ENCODE peak calls at places on chromosomes 5 and 9, in eight cellular contexts. One of them, this sample, is unnamed.

GRCh38 chr5:155406815-155407214 is 393.3 kb downstream of the KIF4B start:
- DNase-seq in hepatic stellate cell: no peak
- DNase-seq in brain microvascular endothelial cell: no peak
- DNase-seq in HL-60: no peak
- DNase-seq in cardiac fibroblast: no peak
- DNase-seq in iris pigment epithelial cell: no peak
- DNase-seq in myocyte: no peak
- DNase-seq in activated CD4-positive, alpha-beta memory T cell treated with anti-CD3 and anti-CD28 coated beads for 36 hours: no peak
- DNase-seq in this sample: no peak

GRCh38 chr5:86716121-86716520 is 98.4 kb downstream of the COX7C start:
- DNase-seq in iris pigment epithelial cell: no peak
- DNase-seq in cardiac fibroblast: no peak
- DNase-seq in brain microvascular endothelial cell: no peak
- DNase-seq in activated CD4-positive, alpha-beta memory T cell treated with anti-CD3 and anti-CD28 coated beads for 36 hours: no peak
- DNase-seq in myocyte: no peak
- DNase-seq in hepatic stellate cell: no peak
- DNase-seq in HL-60: no peak
- DNase-seq in this sample: no peak

GRCh38 chr9:98742325-98743280 is 33.9 kb upstream of the GABBR2 start:
- DNase-seq in brain microvascular endothelial cell: no peak
- DNase-seq in HL-60: no peak
- DNase-seq in myocyte: peak; percentile 2
- DNase-seq in cardiac fibroblast: peak; percentile 4
- DNase-seq in hepatic stellate cell: peak; percentile 60
- DNase-seq in iris pigment epithelial cell: peak; percentile 63
- DNase-seq in activated CD4-positive, alpha-beta memory T cell treated with anti-CD3 and anti-CD28 coated beads for 36 hours: no peak
- DNase-seq in this sample: no peak

GRCh38 chr9:128505414-128505765 is 871 bp downstream of the GLE1 start:
- DNase-seq in hepatic stellate cell: peak; percentile 43
- DNase-seq in HL-60: no peak
- DNase-seq in brain microvascular endothelial cell: no peak
- DNase-seq in cardiac fibroblast: peak; percentile 39
- DNase-seq in myocyte: peak; percentile 7
- DNase-seq in iris pigment epithelial cell: peak; percentile 40
- DNase-seq in activated CD4-positive, alpha-beta memory T cell treated with anti-CD3 and anti-CD28 coated beads for 36 hours: no peak
- DNase-seq in this sample: no peak

GRCh38 chr5:150398432-150399157 is 14.1 kb downstream of the CD74 start:
- DNase-seq in myocyte: no peak
- DNase-seq in iris pigment epithelial cell: no peak
- DNase-seq in brain microvascular endothelial cell: no peak
- DNase-seq in hepatic stellate cell: no peak
- DNase-seq in cardiac fibroblast: no peak
- DNase-seq in HL-60: no peak
- DNase-seq in activated CD4-positive, alpha-beta memory T cell treated with anti-CD3 and anti-CD28 coated beads for 36 hours: no peak
- DNase-seq in this sample: no peak

GRCh38 chr5:106876665-106877194 is 794.0 kb downstream of the EFNA5 start:
- DNase-seq in HL-60: peak; percentile 17
- DNase-seq in hepatic stellate cell: no peak
- DNase-seq in cardiac fibroblast: no peak
- DNase-seq in brain microvascular endothelial cell: no peak
- DNase-seq in activated CD4-positive, alpha-beta memory T cell treated with anti-CD3 and anti-CD28 coated beads for 36 hours: no peak
- DNase-seq in myocyte: no peak
- DNase-seq in iris pigment epithelial cell: no peak
- DNase-seq in this sample: no peak

GRCh38 chr5:163362806-163363788 is 74.3 kb upstream of the CCNG1 start:
- DNase-seq in HL-60: no peak
- DNase-seq in iris pigment epithelial cell: peak; percentile 1
- DNase-seq in cardiac fibroblast: peak; percentile 18
- DNase-seq in brain microvascular endothelial cell: no peak
- DNase-seq in myocyte: no peak
- DNase-seq in hepatic stellate cell: no peak
- DNase-seq in activated CD4-positive, alpha-beta memory T cell treated with anti-CD3 and anti-CD28 coated beads for 36 hours: no peak
- DNase-seq in this sample: no peak

GRCh38 chr5:80129146-80129545 is 94.0 kb downstream of the THBS4 start:
- DNase-seq in brain microvascular endothelial cell: no peak
- DNase-seq in hepatic stellate cell: no peak
- DNase-seq in activated CD4-positive, alpha-beta memory T cell treated with anti-CD3 and anti-CD28 coated beads for 36 hours: no peak
- DNase-seq in iris pigment epithelial cell: no peak
- DNase-seq in cardiac fibroblast: no peak
- DNase-seq in HL-60: no peak
- DNase-seq in myocyte: no peak
- DNase-seq in this sample: no peak

GRCh38 chr5:179151521-179152118 is 91.4 kb downstream of the ZNF354C start:
- DNase-seq in brain microvascular endothelial cell: no peak
- DNase-seq in myocyte: no peak
- DNase-seq in iris pigment epithelial cell: no peak
- DNase-seq in cardiac fibroblast: no peak
- DNase-seq in activated CD4-positive, alpha-beta memory T cell treated with anti-CD3 and anti-CD28 coated beads for 36 hours: no peak
- DNase-seq in hepatic stellate cell: no peak
- DNase-seq in HL-60: no peak
- DNase-seq in this sample: no peak

GRCh38 chr9:132631280-132631679 is 38.5 kb downstream of the DDX31 start:
- DNase-seq in hepatic stellate cell: peak; percentile 42
- DNase-seq in cardiac fibroblast: no peak
- DNase-seq in activated CD4-positive, alpha-beta memory T cell treated with anti-CD3 and anti-CD28 coated beads for 36 hours: no peak
- DNase-seq in brain microvascular endothelial cell: peak; percentile 80
- DNase-seq in myocyte: no peak
- DNase-seq in HL-60: no peak
- DNase-seq in iris pigment epithelial cell: peak; percentile 63
- DNase-seq in this sample: peak; percentile 60

GRCh38 chr5:179253730-179254129 is 91.5 kb downstream of the ADAMTS2 start:
- DNase-seq in cardiac fibroblast: no peak
- DNase-seq in myocyte: no peak
- DNase-seq in iris pigment epithelial cell: no peak
- DNase-seq in activated CD4-positive, alpha-beta memory T cell treated with anti-CD3 and anti-CD28 coated beads for 36 hours: no peak
- DNase-seq in brain microvascular endothelial cell: no peak
- DNase-seq in hepatic stellate cell: no peak
- DNase-seq in HL-60: no peak
- DNase-seq in this sample: no peak

GRCh38 chr5:3531320-3531986 is 64.2 kb upstream of the IRX1 start:
- DNase-seq in cardiac fibroblast: no peak
- DNase-seq in brain microvascular endothelial cell: no peak
- DNase-seq in iris pigment epithelial cell: no peak
- DNase-seq in HL-60: no peak
- DNase-seq in activated CD4-positive, alpha-beta memory T cell treated with anti-CD3 and anti-CD28 coated beads for 36 hours: no peak
- DNase-seq in myocyte: no peak
- DNase-seq in hepatic stellate cell: no peak
- DNase-seq in this sample: no peak

GRCh38 chr9:133676450-133676849 is 40.3 kb downstream of the DBH start:
- DNase-seq in hepatic stellate cell: no peak
- DNase-seq in cardiac fibroblast: peak; percentile 64
- DNase-seq in HL-60: no peak
- DNase-seq in iris pigment epithelial cell: no peak
- DNase-seq in activated CD4-positive, alpha-beta memory T cell treated with anti-CD3 and anti-CD28 coated beads for 36 hours: no peak
- DNase-seq in myocyte: no peak
- DNase-seq in brain microvascular endothelial cell: no peak
- DNase-seq in this sample: no peak

GRCh38 chr5:114325552-114325951 is 36.3 kb upstream of the KCNN2 start:
- DNase-seq in cardiac fibroblast: peak; percentile 8
- DNase-seq in activated CD4-positive, alpha-beta memory T cell treated with anti-CD3 and anti-CD28 coated beads for 36 hours: no peak
- DNase-seq in brain microvascular endothelial cell: peak; percentile 38
- DNase-seq in myocyte: no peak
- DNase-seq in HL-60: no peak
- DNase-seq in iris pigment epithelial cell: peak; percentile 75
- DNase-seq in hepatic stellate cell: no peak
- DNase-seq in this sample: no peak

GRCh38 chr9:72856985-72857631 is 95.7 kb downstream of the ALDH1A1 start:
- DNase-seq in myocyte: peak; percentile 72
- DNase-seq in iris pigment epithelial cell: peak; percentile 76
- DNase-seq in HL-60: peak; percentile 23
- DNase-seq in brain microvascular endothelial cell: peak; percentile 66
- DNase-seq in cardiac fibroblast: peak; percentile 80
- DNase-seq in hepatic stellate cell: peak; percentile 46
- DNase-seq in activated CD4-positive, alpha-beta memory T cell treated with anti-CD3 and anti-CD28 coated beads for 36 hours: no peak
- DNase-seq in this sample: no peak

GRCh38 chr5:38645508-38645907 is 89.1 kb upstream of the LIFR start:
- DNase-seq in myocyte: no peak
- DNase-seq in brain microvascular endothelial cell: no peak
- DNase-seq in cardiac fibroblast: peak; percentile 58
- DNase-seq in iris pigment epithelial cell: no peak
- DNase-seq in hepatic stellate cell: no peak
- DNase-seq in activated CD4-positive, alpha-beta memory T cell treated with anti-CD3 and anti-CD28 coated beads for 36 hours: no peak
- DNase-seq in HL-60: no peak
- DNase-seq in this sample: no peak

GRCh38 chr9:70145981-70146380 is 102.3 kb downstream of the MAMDC2 start:
- DNase-seq in activated CD4-positive, alpha-beta memory T cell treated with anti-CD3 and anti-CD28 coated beads for 36 hours: no peak
- DNase-seq in HL-60: no peak
- DNase-seq in brain microvascular endothelial cell: no peak
- DNase-seq in cardiac fibroblast: no peak
- DNase-seq in iris pigment epithelial cell: no peak
- DNase-seq in myocyte: no peak
- DNase-seq in hepatic stellate cell: no peak
- DNase-seq in this sample: no peak

GRCh38 chr9:125995706-125996105 is 248.5 kb downstream of the PBX3 start:
- DNase-seq in hepatic stellate cell: no peak
- DNase-seq in myocyte: no peak
- DNase-seq in iris pigment epithelial cell: no peak
- DNase-seq in cardiac fibroblast: no peak
- DNase-seq in brain microvascular endothelial cell: no peak
- DNase-seq in HL-60: no peak
- DNase-seq in activated CD4-positive, alpha-beta memory T cell treated with anti-CD3 and anti-CD28 coated beads for 36 hours: no peak
- DNase-seq in this sample: no peak

GRCh38 chr5:65693121-65693520 is 28.8 kb downstream of the SGTB start:
- DNase-seq in cardiac fibroblast: no peak
- DNase-seq in brain microvascular endothelial cell: no peak
- DNase-seq in HL-60: no peak
- DNase-seq in myocyte: no peak
- DNase-seq in activated CD4-positive, alpha-beta memory T cell treated with anti-CD3 and anti-CD28 coated beads for 36 hours: no peak
- DNase-seq in hepatic stellate cell: no peak
- DNase-seq in iris pigment epithelial cell: no peak
- DNase-seq in this sample: no peak

GRCh38 chr5:150051657-150052195 is 34.6 kb downstream of the CSF1R start:
- DNase-seq in cardiac fibroblast: no peak
- DNase-seq in iris pigment epithelial cell: no peak
- DNase-seq in HL-60: no peak
- DNase-seq in myocyte: no peak
- DNase-seq in brain microvascular endothelial cell: no peak
- DNase-seq in activated CD4-positive, alpha-beta memory T cell treated with anti-CD3 and anti-CD28 coated beads for 36 hours: no peak
- DNase-seq in hepatic stellate cell: no peak
- DNase-seq in this sample: no peak

GRCh38 chr5:96537386-96537785 is 104.3 kb upstream of the PCSK1 start:
- DNase-seq in iris pigment epithelial cell: peak; percentile 95
- DNase-seq in cardiac fibroblast: peak; percentile 89
- DNase-seq in activated CD4-positive, alpha-beta memory T cell treated with anti-CD3 and anti-CD28 coated beads for 36 hours: no peak
- DNase-seq in hepatic stellate cell: peak; percentile 46
- DNase-seq in brain microvascular endothelial cell: peak; percentile 79
- DNase-seq in myocyte: peak; percentile 30
- DNase-seq in HL-60: no peak
- DNase-seq in this sample: no peak

GRCh38 chr9:126348911-126349550 is 22.4 kb downstream of the MVB12B start:
- DNase-seq in iris pigment epithelial cell: no peak
- DNase-seq in hepatic stellate cell: no peak
- DNase-seq in activated CD4-positive, alpha-beta memory T cell treated with anti-CD3 and anti-CD28 coated beads for 36 hours: no peak
- DNase-seq in HL-60: no peak
- DNase-seq in myocyte: no peak
- DNase-seq in brain microvascular endothelial cell: no peak
- DNase-seq in cardiac fibroblast: no peak
- DNase-seq in this sample: no peak

GRCh38 chr5:132491368-132492364 is 1.1 kb upstream of the IRF1 start:
- DNase-seq in HL-60: no peak
- DNase-seq in cardiac fibroblast: no peak
- DNase-seq in activated CD4-positive, alpha-beta memory T cell treated with anti-CD3 and anti-CD28 coated beads for 36 hours: peak; percentile 58
- DNase-seq in iris pigment epithelial cell: no peak
- DNase-seq in myocyte: no peak
- DNase-seq in brain microvascular endothelial cell: no peak
- DNase-seq in hepatic stellate cell: no peak
- DNase-seq in this sample: no peak

GRCh38 chr5:104739905-104740304 is 1177.3 kb upstream of the NUDT12 start:
- DNase-seq in activated CD4-positive, alpha-beta memory T cell treated with anti-CD3 and anti-CD28 coated beads for 36 hours: no peak
- DNase-seq in HL-60: no peak
- DNase-seq in brain microvascular endothelial cell: no peak
- DNase-seq in myocyte: no peak
- DNase-seq in hepatic stellate cell: no peak
- DNase-seq in cardiac fibroblast: no peak
- DNase-seq in iris pigment epithelial cell: no peak
- DNase-seq in this sample: no peak

GRCh38 chr5:177433658-177434217 is 7.3 kb downstream of the GRK6 start:
- DNase-seq in cardiac fibroblast: no peak
- DNase-seq in iris pigment epithelial cell: no peak
- DNase-seq in brain microvascular endothelial cell: no peak
- DNase-seq in myocyte: no peak
- DNase-seq in HL-60: no peak
- DNase-seq in hepatic stellate cell: no peak
- DNase-seq in activated CD4-positive, alpha-beta memory T cell treated with anti-CD3 and anti-CD28 coated beads for 36 hours: no peak
- DNase-seq in this sample: no peak

GRCh38 chr5:132079619-132080018 is 6.0 kb downstream of the CSF2 start:
- DNase-seq in cardiac fibroblast: no peak
- DNase-seq in myocyte: no peak
- DNase-seq in HL-60: no peak
- DNase-seq in activated CD4-positive, alpha-beta memory T cell treated with anti-CD3 and anti-CD28 coated beads for 36 hours: no peak
- DNase-seq in hepatic stellate cell: no peak
- DNase-seq in brain microvascular endothelial cell: no peak
- DNase-seq in iris pigment epithelial cell: no peak
- DNase-seq in this sample: no peak

GRCh38 chr5:38858839-38859238 is 13.0 kb downstream of the OSMR start:
- DNase-seq in activated CD4-positive, alpha-beta memory T cell treated with anti-CD3 and anti-CD28 coated beads for 36 hours: no peak
- DNase-seq in myocyte: no peak
- DNase-seq in HL-60: no peak
- DNase-seq in cardiac fibroblast: no peak
- DNase-seq in iris pigment epithelial cell: no peak
- DNase-seq in brain microvascular endothelial cell: no peak
- DNase-seq in hepatic stellate cell: no peak
- DNase-seq in this sample: no peak

GRCh38 chr5:103525366-103525765 is 37.2 kb downstream of the NUDT12 start:
- DNase-seq in myocyte: no peak
- DNase-seq in cardiac fibroblast: peak; percentile 33
- DNase-seq in hepatic stellate cell: no peak
- DNase-seq in brain microvascular endothelial cell: no peak
- DNase-seq in activated CD4-positive, alpha-beta memory T cell treated with anti-CD3 and anti-CD28 coated beads for 36 hours: no peak
- DNase-seq in iris pigment epithelial cell: no peak
- DNase-seq in HL-60: no peak
- DNase-seq in this sample: no peak

GRCh38 chr9:90848866-90849265 is 47.2 kb downstream of the SYK start:
- DNase-seq in hepatic stellate cell: no peak
- DNase-seq in HL-60: no peak
- DNase-seq in myocyte: no peak
- DNase-seq in iris pigment epithelial cell: no peak
- DNase-seq in activated CD4-positive, alpha-beta memory T cell treated with anti-CD3 and anti-CD28 coated beads for 36 hours: no peak
- DNase-seq in brain microvascular endothelial cell: no peak
- DNase-seq in cardiac fibroblast: no peak
- DNase-seq in this sample: no peak

GRCh38 chr9:112086627-112087026 is 88.5 kb downstream of the SUSD1 start:
- DNase-seq in activated CD4-positive, alpha-beta memory T cell treated with anti-CD3 and anti-CD28 coated beads for 36 hours: no peak
- DNase-seq in hepatic stellate cell: peak; percentile 25
- DNase-seq in cardiac fibroblast: peak; percentile 55
- DNase-seq in iris pigment epithelial cell: peak; percentile 41
- DNase-seq in myocyte: peak; percentile 43
- DNase-seq in HL-60: no peak
- DNase-seq in brain microvascular endothelial cell: no peak
- DNase-seq in this sample: no peak

GRCh38 chr5:124736111-124736813 is 10.2 kb downstream of the ZNF608 start:
- DNase-seq in myocyte: peak; percentile 40
- DNase-seq in hepatic stellate cell: peak; percentile 77
- DNase-seq in activated CD4-positive, alpha-beta memory T cell treated with anti-CD3 and anti-CD28 coated beads for 36 hours: no peak
- DNase-seq in HL-60: no peak
- DNase-seq in cardiac fibroblast: no peak
- DNase-seq in iris pigment epithelial cell: peak; percentile 84
- DNase-seq in brain microvascular endothelial cell: peak; percentile 38
- DNase-seq in this sample: no peak

GRCh38 chr5:167561796-167562195 is 729.6 kb upstream of the WWC1 start:
- DNase-seq in iris pigment epithelial cell: no peak
- DNase-seq in cardiac fibroblast: no peak
- DNase-seq in activated CD4-positive, alpha-beta memory T cell treated with anti-CD3 and anti-CD28 coated beads for 36 hours: no peak
- DNase-seq in HL-60: no peak
- DNase-seq in hepatic stellate cell: no peak
- DNase-seq in myocyte: no peak
- DNase-seq in brain microvascular endothelial cell: no peak
- DNase-seq in this sample: no peak

GRCh38 chr5:154478224-154478565 is at the start of gene HAND1:
- DNase-seq in hepatic stellate cell: peak; percentile 60
- DNase-seq in brain microvascular endothelial cell: no peak
- DNase-seq in activated CD4-positive, alpha-beta memory T cell treated with anti-CD3 and anti-CD28 coated beads for 36 hours: no peak
- DNase-seq in cardiac fibroblast: peak; percentile 37
- DNase-seq in iris pigment epithelial cell: no peak
- DNase-seq in HL-60: no peak
- DNase-seq in myocyte: peak; percentile 40
- DNase-seq in this sample: no peak

GRCh38 chr5:34731435-34732232 is 75.5 kb downstream of the RAI14 start:
- DNase-seq in iris pigment epithelial cell: no peak
- DNase-seq in brain microvascular endothelial cell: no peak
- DNase-seq in cardiac fibroblast: no peak
- DNase-seq in myocyte: no peak
- DNase-seq in hepatic stellate cell: no peak
- DNase-seq in HL-60: no peak
- DNase-seq in activated CD4-positive, alpha-beta memory T cell treated with anti-CD3 and anti-CD28 coated beads for 36 hours: no peak
- DNase-seq in this sample: no peak